ENCODE peak calls at places on chromosomes 2 and 18, in nine cellular contexts. C, L, F, P, V, B, R, N and K are unnamed samples.
A peak's percentile ranks its signal among the peaks of the same experiment; 100 is the strongest.

GRCh38 chr2:201933792-201934229 is 99.8 kb upstream of the FZD7 start:
- DNase-seq in C (no peak), L (peak; percentile 78), F (no peak), P (no peak), V (no peak), B (no peak), R (no peak), N (peak; percentile 65), K (no peak)

GRCh38 chr18:13471971-13472628 is 253.5 kb downstream of the LDLRAD4 start:
- DNase-seq in C (no peak), L (no peak), F (no peak), P (no peak), V (no peak), B (no peak), R (no peak), N (no peak), K (no peak)

GRCh38 chr2:223598994-223599645 is 3.0 kb downstream of the SCG2 start:
- DNase-seq in C (no peak), L (peak; percentile 89), F (no peak), P (no peak), V (no peak), B (no peak), R (no peak), N (no peak), K (no peak)

GRCh38 chr2:234377761-234378341 is 119.0 kb downstream of the ARL4C start:
- DNase-seq in C (no peak), L (peak; percentile 92), F (no peak), P (no peak), V (no peak), B (no peak), R (no peak), N (no peak), K (no peak)

GRCh38 chr2:104750061-104750460 is 103.9 kb upstream of the POU3F3 start:
- DNase-seq in C (no peak), L (no peak), F (no peak), P (no peak), V (no peak), B (no peak), R (no peak), N (no peak), K (no peak)

GRCh38 chr2:28901202-28901601 is 6.7 kb downstream of the WDR43 start:
- DNase-seq in C (no peak), L (no peak), F (no peak), P (no peak), V (no peak), B (no peak), R (no peak), N (no peak), K (no peak)

GRCh38 chr18:76943542-76944339 is 121.4 kb downstream of the ZNF236 start:
- DNase-seq in C (no peak), L (no peak), F (peak; percentile 86), P (peak; percentile 58), V (peak; percentile 19), B (no peak), R (no peak), N (peak; percentile 77), K (no peak)

GRCh38 chr2:7262608-7263228 is 345.5 kb downstream of the RNF144A start:
- DNase-seq in C (no peak), L (no peak), F (no peak), P (no peak), V (no peak), B (no peak), R (no peak), N (no peak), K (no peak)

GRCh38 chr18:25075793-25076192 is 276.2 kb downstream of the ZNF521 start:
- DNase-seq in C (no peak), L (peak; percentile 34), F (no peak), P (no peak), V (no peak), B (no peak), R (no peak), N (no peak), K (no peak)

GRCh38 chr2:38245114-38245641 is 131.9 kb downstream of the ATL2 start:
- DNase-seq in C (no peak), L (peak; percentile 54), F (no peak), P (no peak), V (no peak), B (no peak), R (no peak), N (no peak), K (no peak)

GRCh38 chr2:105406221-105406620 is 7.4 kb upstream of the FHL2 start:
- DNase-seq in C (no peak), L (peak; percentile 96), F (no peak), P (no peak), V (peak; percentile 86), B (no peak), R (no peak), N (no peak), K (no peak)

GRCh38 chr2:18473241-18473841 is 87.1 kb downstream of the RDH14 start:
- DNase-seq in C (no peak), L (peak; percentile 97), F (no peak), P (no peak), V (peak; percentile 8), B (no peak), R (no peak), N (peak; percentile 50), K (no peak)

GRCh38 chr2:112706170-112706664 is 14.6 kb upstream of the NT5DC4 start:
- DNase-seq in C (peak; percentile 66), L (peak; percentile 97), F (no peak), P (no peak), V (no peak), B (peak; percentile 77), R (no peak), N (no peak), K (peak; percentile 44)

GRCh38 chr2:25072606-25073005 is 30.7 kb downstream of the EFR3B start:
- DNase-seq in C (no peak), L (no peak), F (no peak), P (no peak), V (no peak), B (no peak), R (no peak), N (no peak), K (no peak)

GRCh38 chr2:158914066-158914465 is 54.4 kb upstream of the TANC1 start:
- DNase-seq in C (no peak), L (peak; percentile 20), F (no peak), P (no peak), V (no peak), B (no peak), R (no peak), N (no peak), K (no peak)

GRCh38 chr2:158912122-158912521 is 56.3 kb upstream of the TANC1 start:
- DNase-seq in C (no peak), L (no peak), F (no peak), P (no peak), V (no peak), B (no peak), R (no peak), N (no peak), K (no peak)

GRCh38 chr2:158914731-158915130 is 53.7 kb upstream of the TANC1 start:
- DNase-seq in C (no peak), L (peak; percentile 14), F (no peak), P (no peak), V (no peak), B (no peak), R (no peak), N (no peak), K (no peak)

GRCh38 chr2:158907926-158908462 is 60.4 kb upstream of the TANC1 start:
- DNase-seq in C (no peak), L (no peak), F (no peak), P (no peak), V (no peak), B (no peak), R (no peak), N (no peak), K (no peak)

GRCh38 chr2:158912765-158913164 is 55.7 kb upstream of the TANC1 start:
- DNase-seq in C (no peak), L (no peak), F (no peak), P (no peak), V (no peak), B (no peak), R (no peak), N (no peak), K (no peak)
- H3K27ac ChIP-seq in C (no peak overlapping the region), L (no peak overlapping the region), F (no peak overlapping the region), P (no peak overlapping the region), V (no peak overlapping the region), B (no peak overlapping the region), R (no peak overlapping the region), N (no peak overlapping the region), K (no peak overlapping the region)

GRCh38 chr18:79405781-79406575 is 10.2 kb downstream of the NFATC1 start:
- DNase-seq in C (peak; percentile 93), L (no peak), F (peak; percentile 85), P (peak; percentile 59), V (peak; percentile 71), B (peak; percentile 98), R (peak; percentile 59), N (peak; percentile 85), K (peak; percentile 83)
- H3K27ac ChIP-seq in C (peak overlapping the region; percentile 83), L (no peak overlapping the region), F (peak overlapping the region; percentile 75), P (peak overlapping the region; percentile 66), V (no peak overlapping the region), B (peak overlapping the region; percentile 87), R (peak overlapping the region; percentile 63), N (peak overlapping the region; percentile 94), K (peak overlapping the region; percentile 86)

DNA sequence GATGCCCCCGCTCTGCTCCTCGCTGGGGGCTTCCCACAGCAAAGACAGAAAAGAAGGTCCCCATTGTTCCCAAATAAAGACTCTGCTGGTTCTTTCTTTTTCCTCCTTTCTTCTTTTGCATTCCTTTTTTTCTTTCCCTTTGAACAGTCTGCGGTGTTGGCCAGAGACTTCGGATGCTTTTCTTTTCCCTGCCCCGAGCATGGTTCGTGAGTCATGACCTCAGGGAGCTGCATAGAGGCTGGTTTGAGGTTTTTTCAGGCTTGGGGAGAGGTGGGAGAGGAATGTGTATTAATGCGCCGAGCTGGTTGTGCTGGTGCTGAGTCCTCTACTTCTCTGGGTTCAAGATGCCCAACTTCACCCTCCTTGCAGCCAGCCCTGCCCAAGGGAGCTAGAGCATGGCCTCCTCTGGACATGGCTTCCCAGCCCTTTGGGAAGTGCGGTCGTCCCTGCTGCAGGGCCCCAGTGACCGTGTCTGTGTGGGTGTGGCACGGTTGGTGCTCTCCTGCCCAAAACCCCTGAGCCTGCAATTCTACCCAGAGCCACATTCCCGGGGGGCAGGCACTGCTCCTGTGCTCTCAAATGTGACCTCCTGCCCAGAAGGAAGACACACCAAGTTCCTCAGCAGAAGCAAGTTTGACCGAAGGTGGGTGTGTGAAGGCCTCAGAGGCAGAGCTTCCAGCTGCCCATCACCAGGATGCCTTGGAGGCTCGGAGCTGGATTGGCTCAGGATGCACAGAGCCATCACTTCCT is 9.0 kb upstream of the ARHGEF4 start:
- DNase-seq in C (no peak), L (peak; percentile 95), F (no peak), P (no peak), V (no peak), B (no peak), R (no peak), N (no peak), K (no peak)
- H3K27ac ChIP-seq in C (no peak overlapping the region), L (no peak overlapping the region), F (no peak overlapping the region), P (no peak overlapping the region), V (no peak overlapping the region), B (no peak overlapping the region), R (no peak overlapping the region), N (no peak overlapping the region), K (no peak overlapping the region)

DNA sequence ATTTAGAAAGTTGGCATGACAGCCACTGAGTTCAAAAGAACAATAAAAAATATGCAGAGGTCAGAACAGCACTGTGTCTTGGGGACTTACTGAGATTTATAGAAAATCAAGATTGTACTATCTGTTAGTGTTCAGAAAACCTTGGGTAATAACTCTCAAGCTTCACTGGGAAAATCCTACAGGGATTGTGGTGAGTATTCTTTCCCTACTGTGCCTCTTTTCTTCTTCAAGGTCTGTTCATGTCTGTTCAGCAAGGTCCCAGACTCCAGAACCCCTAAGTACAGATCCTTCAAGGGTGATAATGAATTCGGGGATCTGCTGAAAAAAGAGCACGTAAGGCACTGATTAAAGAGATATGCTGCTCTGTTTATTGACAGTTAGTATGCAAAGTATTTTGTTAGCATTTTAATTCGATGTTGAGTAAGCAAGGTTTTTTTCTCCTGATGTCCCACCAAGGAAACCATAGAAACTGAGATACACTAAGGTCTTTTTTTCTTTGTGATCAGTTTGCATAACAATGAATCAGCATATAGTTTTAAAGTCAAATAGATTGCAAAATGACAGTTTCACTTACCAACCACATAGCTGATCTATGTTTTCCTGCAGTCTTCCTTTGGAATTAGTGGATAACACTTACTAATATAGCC is 249.8 kb downstream of the DSEL start:
- DNase-seq in C (no peak), L (peak; percentile 49), F (no peak), P (no peak), V (no peak), B (no peak), R (no peak), N (no peak), K (no peak)
- H3K27ac ChIP-seq in C (no peak overlapping the region), L (peak overlapping the region; percentile 62), F (peak overlapping the region; percentile 44), P (no peak overlapping the region), V (no peak overlapping the region), B (no peak overlapping the region), R (no peak overlapping the region), N (no peak overlapping the region), K (no peak overlapping the region)